ENCODE peak calls at places on chromosomes 11 and 22, in four cellular contexts. F is AG10803, N is activated T-cell treated with anti-CD3 and anti-CD28 coated beads for 4 hours, W is left colon. E is an unnamed sample.

GRCh38 chr11:110093407-110094297 is 460 bp downstream of the ZC3H12C start:
- DNase-seq in F (peak), N (no peak), W (peak), E (peak)

GRCh38 chr11:60873533-60873932 is 6.2 kb downstream of the ZP1 start:
- DNase-seq in F (no peak), N (no peak), W (no peak), E (no peak)

GRCh38 chr11:37050311-37050710 is 452.3 kb upstream of the RAG2 start:
- DNase-seq in F (no peak), N (no peak), W (no peak), E (no peak)

GRCh38 chr11:12249590-12250260 is 127.6 kb upstream of the PARVA start:
- DNase-seq in F (no peak), N (no peak), W (peak), E (peak)

GRCh38 chr22:46317646-46318045 is 17.9 kb upstream of the TRMU start:
- DNase-seq in F (no peak), N (no peak), W (no peak), E (no peak)

GRCh38 chr11:61917357-61918109 is at the start of gene RAB3IL1:
- DNase-seq in F (peak), N (no peak), W (peak), E (peak)

GRCh38 chr11:9092846-9093778 is 1.7 kb upstream of the SCUBE2 start:
- DNase-seq in F (no peak), N (no peak), W (no peak), E (no peak)

GRCh38 chr11:111944139-111944538 is 7.0 kb downstream of the DIXDC1 start:
- DNase-seq in F (peak), N (no peak), W (no peak), E (no peak)

GRCh38 chr11:47499614-47500013 is 50.7 kb upstream of the RAPSN start:
- DNase-seq in F (no peak), N (no peak), W (no peak), E (no peak)

GRCh38 chr11:12177739-12178338 is 67.4 kb downstream of the MICAL2 start:
- DNase-seq in F (no peak), N (no peak), W (no peak), E (no peak)

GRCh38 chr11:64870893-64871849 is 7.2 kb downstream of the EHD1 start:
- DNase-seq in F (no peak), N (no peak), W (peak), E (no peak)

GRCh38 chr22:37607912-37608476 is 640 bp upstream of the GGA1 start:
- DNase-seq in F (no peak), N (peak), W (no peak), E (no peak)

GRCh38 chr22:46674367-46674781 is 54.2 kb downstream of the GRAMD4 start:
- DNase-seq in F (no peak), N (peak), W (peak), E (peak)

GRCh38 chr11:27018902-27019544 is 21.6 kb upstream of the BBOX1 start:
- DNase-seq in F (no peak), N (no peak), W (no peak), E (no peak)